ENCODE peak calls at places on chromosomes 13 and 19, in five cellular contexts. K is aorta, M is B cell, X is NCI-H2171, F is iPS-NIHi11. B is an unnamed sample.

GRCh38 chr13:80695841-80696240 is 354.9 kb upstream of the SPRY2 start:
- DNase-seq in K (no peak), M (no peak), X (no peak), F (peak; percentile 28), B (no peak)

GRCh38 chr19:35436477-35437141 is 11.4 kb upstream of the FFAR2 start:
- DNase-seq in K (peak; percentile 57), M (no peak), X (no peak), F (no peak), B (peak; percentile 57)

GRCh38 chr13:94947965-94948371 is 235.6 kb upstream of the SOX21 start:
- DNase-seq in K (no peak), M (no peak), X (no peak), F (peak; percentile 39), B (no peak)

GRCh38 chr13:90201198-90201597 is 1146.3 kb upstream of the MIR17HG start:
- DNase-seq in K (no peak), M (no peak), X (no peak), F (no peak), B (no peak)

GRCh38 chr19:46528601-46529447 is 33.2 kb upstream of the PNMA8B start:
- DNase-seq in K (no peak), M (no peak), X (no peak), F (no peak), B (no peak)

GRCh38 chr13:111861766-111862366 is 205.1 kb upstream of the SOX1 start:
- DNase-seq in K (no peak), M (no peak), X (no peak), F (no peak), B (no peak)

GRCh38 chr13:34044041-34044440 is 226.1 kb downstream of the RFC3 start:
- DNase-seq in K (no peak), M (no peak), X (no peak), F (no peak), B (no peak)

GRCh38 chr13:106917673-106918652 is 350.0 kb upstream of the ARGLU1 start:
- DNase-seq in K (peak; percentile 94), M (peak; percentile 71), X (peak; percentile 58), F (peak; percentile 84), B (peak; percentile 94)

GRCh38 chr19:16405091-16405490 is 66.7 kb downstream of the EPS15L1 start:
- DNase-seq in K (no peak), M (no peak), X (no peak), F (no peak), B (no peak)

GRCh38 chr19:14795078-14795721 is 16.8 kb upstream of the ADGRE2 start:
- DNase-seq in K (no peak), M (no peak), X (no peak), F (no peak), B (no peak)

GRCh38 chr19:19042732-19043274 is 9.4 kb downstream of the ARMC6 start:
- DNase-seq in K (no peak), M (no peak), X (no peak), F (no peak), B (no peak)

GRCh38 chr13:101390461-101390860 is 25.8 kb downstream of the NALCN start:
- DNase-seq in K (no peak), M (no peak), X (no peak), F (no peak), B (no peak)